ENCODE peak calls at places on chromosome 12, in four cellular contexts. L is naive thymus-derived CD4-positive, alpha-beta T cell; J is HuH-7; Q is hypothalamus. S is an unnamed sample.

GRCh38 chr12:49808686-49809368 is 19.4 kb downstream of the NCKAP5L start:
- DNase-seq in Q (peak), L (no peak), J (no peak), S (no peak)

GRCh38 chr12:27899151-27899661 is 73.3 kb downstream of the PTHLH start:
- DNase-seq in L (no peak), Q (no peak), J (peak), S (no peak)

GRCh38 chr12:3686463-3686862 is 66.4 kb downstream of the CRACR2A start:
- DNase-seq in L (no peak), J (no peak), Q (no peak), S (no peak)

GRCh38 chr12:76037130-76038105 is 5.8 kb upstream of the PHLDA1 start:
- DNase-seq in J (peak), Q (no peak), L (peak), S (no peak)

GRCh38 chr12:112974904-112975303 is 3.4 kb upstream of the OAS2 start:
- DNase-seq in J (no peak), L (no peak), Q (no peak), S (no peak)

GRCh38 chr12:64824500-64825142 is at the start of gene TBC1D30:
- DNase-seq in J (peak), L (no peak), Q (no peak), S (peak)

GRCh38 chr12:71665109-71665476 is 992 bp downstream of the THAP2 start:
- DNase-seq in Q (no peak), J (no peak), L (no peak), S (no peak)

GRCh38 chr12:113161415-113162016 is 12.0 kb downstream of the CFAP73 start:
- DNase-seq in Q (peak), J (no peak), L (no peak), S (no peak)

GRCh38 chr12:28770329-28770728 is 378.7 kb upstream of the FAR2 start:
- DNase-seq in L (no peak), J (no peak), Q (no peak), S (no peak)

GRCh38 chr12:98780261-98780660 is 135.2 kb downstream of the APAF1 start:
- DNase-seq in Q (no peak), L (no peak), J (no peak), S (no peak)

GRCh38 chr12:124310178-124310577 is 15.3 kb downstream of the RFLNA start:
- DNase-seq in J (no peak), L (no peak), Q (no peak), S (no peak)